ENCODE peak calls at places on chromosomes 16 and 17, in eight cellular contexts. One of them, this sample, is unnamed.

GRCh38 chr16:86751081-86752030 is 173.0 kb downstream of the FOXL1 start:
- DNase-seq in lower leg skin: no peak
- DNase-seq in AG09309: peak
- DNase-seq in colonic mucosa: no peak
- DNase-seq in RWPE2: peak
- DNase-seq in fibroblast of the aortic adventitia: peak
- DNase-seq in hepatocyte: peak
- DNase-seq in adrenal gland: no peak
- DNase-seq in this sample: no peak

GRCh38 chr17:28597606-28598383 is 1.0 kb downstream of the SPAG5 start:
- DNase-seq in fibroblast of the aortic adventitia: no peak
- DNase-seq in colonic mucosa: no peak
- DNase-seq in hepatocyte: no peak
- DNase-seq in lower leg skin: no peak
- DNase-seq in adrenal gland: no peak
- DNase-seq in RWPE2: no peak
- DNase-seq in AG09309: no peak
- DNase-seq in this sample: no peak

GRCh38 chr17:19260958-19261357 is 23.8 kb downstream of the EPN2 start:
- DNase-seq in AG09309: no peak
- DNase-seq in lower leg skin: no peak
- DNase-seq in adrenal gland: no peak
- DNase-seq in fibroblast of the aortic adventitia: no peak
- DNase-seq in colonic mucosa: no peak
- DNase-seq in RWPE2: no peak
- DNase-seq in hepatocyte: no peak
- DNase-seq in this sample: no peak

GRCh38 chr17:47810200-47810821 is 11.3 kb downstream of the OSBPL7 start:
- DNase-seq in fibroblast of the aortic adventitia: peak
- DNase-seq in colonic mucosa: peak
- DNase-seq in adrenal gland: peak
- DNase-seq in lower leg skin: peak
- DNase-seq in hepatocyte: peak
- DNase-seq in RWPE2: peak
- DNase-seq in AG09309: peak
- DNase-seq in this sample: no peak

GRCh38 chr17:55453836-55454557 is 32.4 kb upstream of the MMD start:
- DNase-seq in AG09309: no peak
- DNase-seq in RWPE2: no peak
- DNase-seq in lower leg skin: no peak
- DNase-seq in adrenal gland: no peak
- DNase-seq in colonic mucosa: no peak
- DNase-seq in hepatocyte: no peak
- DNase-seq in fibroblast of the aortic adventitia: no peak
- DNase-seq in this sample: no peak

GRCh38 chr16:610513-611381 is 20.0 kb upstream of the WFIKKN1 start:
- DNase-seq in colonic mucosa: peak
- DNase-seq in RWPE2: no peak
- DNase-seq in hepatocyte: peak
- DNase-seq in AG09309: no peak
- DNase-seq in adrenal gland: peak
- DNase-seq in lower leg skin: no peak
- DNase-seq in fibroblast of the aortic adventitia: no peak
- DNase-seq in this sample: no peak

GRCh38 chr16:50519602-50520001 is 28.6 kb upstream of the NKD1 start:
- DNase-seq in lower leg skin: no peak
- DNase-seq in RWPE2: no peak
- DNase-seq in AG09309: no peak
- DNase-seq in colonic mucosa: no peak
- DNase-seq in hepatocyte: no peak
- DNase-seq in adrenal gland: no peak
- DNase-seq in fibroblast of the aortic adventitia: no peak
- DNase-seq in this sample: no peak

GRCh38 chr17:14515015-14515414 is 214.1 kb downstream of the HS3ST3B1 start:
- DNase-seq in fibroblast of the aortic adventitia: peak
- DNase-seq in adrenal gland: no peak
- DNase-seq in lower leg skin: no peak
- DNase-seq in RWPE2: no peak
- DNase-seq in AG09309: no peak
- DNase-seq in hepatocyte: peak
- DNase-seq in colonic mucosa: no peak
- DNase-seq in this sample: no peak

GRCh38 chr16:71542377-71542776 is 16.2 kb downstream of the CHST4 start:
- DNase-seq in AG09309: no peak
- DNase-seq in adrenal gland: peak
- DNase-seq in hepatocyte: peak
- DNase-seq in colonic mucosa: peak
- DNase-seq in RWPE2: no peak
- DNase-seq in lower leg skin: no peak
- DNase-seq in fibroblast of the aortic adventitia: peak
- DNase-seq in this sample: no peak

GRCh38 chr16:84396537-84397008 is 28.2 kb downstream of the ATP2C2 start:
- DNase-seq in AG09309: no peak
- DNase-seq in adrenal gland: no peak
- DNase-seq in fibroblast of the aortic adventitia: peak
- DNase-seq in hepatocyte: peak
- DNase-seq in lower leg skin: no peak
- DNase-seq in RWPE2: peak
- DNase-seq in colonic mucosa: no peak
- DNase-seq in this sample: no peak

GRCh38 chr16:8972843-8973586 is 9.3 kb upstream of the USP7 start:
- DNase-seq in lower leg skin: no peak
- DNase-seq in colonic mucosa: no peak
- DNase-seq in adrenal gland: no peak
- DNase-seq in hepatocyte: no peak
- DNase-seq in AG09309: no peak
- DNase-seq in fibroblast of the aortic adventitia: peak
- DNase-seq in RWPE2: no peak
- DNase-seq in this sample: no peak

GRCh38 chr17:57834146-57834741 is 15.6 kb downstream of the MRPS23 start:
- DNase-seq in hepatocyte: no peak
- DNase-seq in adrenal gland: peak
- DNase-seq in AG09309: no peak
- DNase-seq in lower leg skin: no peak
- DNase-seq in fibroblast of the aortic adventitia: peak
- DNase-seq in colonic mucosa: no peak
- DNase-seq in RWPE2: no peak
- DNase-seq in this sample: no peak

DNA sequence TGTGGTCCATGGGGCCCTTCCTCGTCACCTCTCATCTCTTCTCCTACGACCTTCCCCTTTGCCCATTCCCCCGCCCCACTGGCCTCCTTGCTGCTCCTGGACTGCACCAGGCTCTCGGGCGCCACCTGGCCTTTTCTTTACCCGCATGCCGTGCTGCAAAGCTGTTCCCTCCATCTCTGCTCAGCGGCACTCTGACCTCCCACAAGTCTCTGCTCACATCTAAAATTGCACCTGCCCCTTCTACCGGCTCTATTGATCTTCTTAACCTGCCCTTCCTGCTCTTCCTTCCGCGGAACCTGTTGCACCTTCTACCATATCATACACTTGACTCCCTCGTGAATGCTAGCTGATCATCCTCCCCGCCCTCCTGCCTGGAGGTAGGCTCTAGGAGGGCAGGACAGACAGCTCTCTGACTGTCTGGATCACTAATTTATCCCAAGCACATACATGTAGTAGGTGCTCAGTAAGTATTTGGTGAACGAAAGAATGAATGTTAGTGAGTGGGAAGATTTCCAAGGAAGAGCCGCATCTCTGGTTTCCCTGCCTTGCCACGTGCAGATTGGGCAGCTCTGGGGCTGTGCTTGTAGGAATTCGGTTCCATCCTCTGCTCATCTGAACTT is 17.3 kb downstream of the DNAH17 start:
- DNase-seq in fibroblast of the aortic adventitia: no peak
- DNase-seq in adrenal gland: no peak
- DNase-seq in hepatocyte: no peak
- DNase-seq in AG09309: no peak
- DNase-seq in colonic mucosa: no peak
- DNase-seq in RWPE2: no peak
- DNase-seq in lower leg skin: no peak
- DNase-seq in this sample: no peak
- TF ChIP-seq CTCF in fibroblast of the aortic adventitia: no peak
- TF ChIP-seq CTCF in adrenal gland: no peak
- TF ChIP-seq CTCF in hepatocyte: no peak
- TF ChIP-seq CTCF in AG09309: no peak
- TF ChIP-seq CTCF in colonic mucosa: peak
- TF ChIP-seq CTCF in RWPE2: peak
- TF ChIP-seq CTCF in lower leg skin: no peak
- TF ChIP-seq CTCF in this sample: no peak

GRCh38 chr17:43832168-43832975 is 574 bp downstream of the MPP3 start:
- DNase-seq in fibroblast of the aortic adventitia: peak
- DNase-seq in adrenal gland: peak
- DNase-seq in hepatocyte: peak
- DNase-seq in RWPE2: peak
- DNase-seq in AG09309: no peak
- DNase-seq in lower leg skin: peak
- DNase-seq in colonic mucosa: peak
- DNase-seq in this sample: no peak
- H3K4me3 ChIP-seq in fibroblast of the aortic adventitia: peak
- H3K4me3 ChIP-seq in adrenal gland: no peak
- H3K4me3 ChIP-seq in hepatocyte: peak
- H3K4me3 ChIP-seq in RWPE2: peak
- H3K4me3 ChIP-seq in AG09309: peak
- H3K4me3 ChIP-seq in lower leg skin: peak
- H3K4me3 ChIP-seq in colonic mucosa: peak
- H3K4me3 ChIP-seq in this sample: no peak

DNA sequence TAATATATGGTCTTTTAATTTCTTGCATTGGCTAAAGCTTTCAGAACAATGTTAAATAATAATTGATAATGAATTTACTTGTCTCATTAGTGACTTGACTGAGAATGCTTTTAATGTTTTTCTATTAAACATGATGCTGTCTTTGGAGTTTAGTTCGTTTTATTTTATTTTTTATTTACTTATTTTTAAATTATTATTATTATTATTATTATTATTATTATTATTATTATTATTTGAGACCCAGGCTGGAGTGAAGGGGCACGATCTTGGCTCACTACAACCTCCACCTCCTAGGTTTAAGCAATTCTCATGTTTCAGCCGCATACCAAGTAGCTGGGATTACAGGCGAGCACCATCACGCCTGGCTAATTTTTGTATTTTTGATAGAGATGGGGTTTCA is 4.4 kb downstream of the OR3A3 start:
- DNase-seq in lower leg skin: no peak
- DNase-seq in hepatocyte: no peak
- DNase-seq in AG09309: no peak
- DNase-seq in fibroblast of the aortic adventitia: no peak
- DNase-seq in colonic mucosa: no peak
- DNase-seq in adrenal gland: no peak
- DNase-seq in RWPE2: no peak
- DNase-seq in this sample: no peak
- TF ChIP-seq CTCF in lower leg skin: no peak
- TF ChIP-seq CTCF in hepatocyte: no peak
- TF ChIP-seq CTCF in AG09309: no peak
- TF ChIP-seq CTCF in fibroblast of the aortic adventitia: no peak
- TF ChIP-seq CTCF in colonic mucosa: no peak
- TF ChIP-seq CTCF in adrenal gland: no peak
- TF ChIP-seq CTCF in RWPE2: no peak
- TF ChIP-seq CTCF in this sample: no peak

GRCh38 chr17:2238432-2239169 is 65.0 kb downstream of the SMG6 start:
- DNase-seq in AG09309: no peak
- DNase-seq in RWPE2: no peak
- DNase-seq in hepatocyte: no peak
- DNase-seq in lower leg skin: no peak
- DNase-seq in colonic mucosa: no peak
- DNase-seq in adrenal gland: peak
- DNase-seq in fibroblast of the aortic adventitia: no peak
- DNase-seq in this sample: peak
- H3K4me3 ChIP-seq in AG09309: no peak
- H3K4me3 ChIP-seq in RWPE2: no peak
- H3K4me3 ChIP-seq in hepatocyte: no peak
- H3K4me3 ChIP-seq in lower leg skin: no peak
- H3K4me3 ChIP-seq in colonic mucosa: no peak
- H3K4me3 ChIP-seq in adrenal gland: no peak
- H3K4me3 ChIP-seq in fibroblast of the aortic adventitia: peak
- H3K4me3 ChIP-seq in this sample: peak

DNA sequence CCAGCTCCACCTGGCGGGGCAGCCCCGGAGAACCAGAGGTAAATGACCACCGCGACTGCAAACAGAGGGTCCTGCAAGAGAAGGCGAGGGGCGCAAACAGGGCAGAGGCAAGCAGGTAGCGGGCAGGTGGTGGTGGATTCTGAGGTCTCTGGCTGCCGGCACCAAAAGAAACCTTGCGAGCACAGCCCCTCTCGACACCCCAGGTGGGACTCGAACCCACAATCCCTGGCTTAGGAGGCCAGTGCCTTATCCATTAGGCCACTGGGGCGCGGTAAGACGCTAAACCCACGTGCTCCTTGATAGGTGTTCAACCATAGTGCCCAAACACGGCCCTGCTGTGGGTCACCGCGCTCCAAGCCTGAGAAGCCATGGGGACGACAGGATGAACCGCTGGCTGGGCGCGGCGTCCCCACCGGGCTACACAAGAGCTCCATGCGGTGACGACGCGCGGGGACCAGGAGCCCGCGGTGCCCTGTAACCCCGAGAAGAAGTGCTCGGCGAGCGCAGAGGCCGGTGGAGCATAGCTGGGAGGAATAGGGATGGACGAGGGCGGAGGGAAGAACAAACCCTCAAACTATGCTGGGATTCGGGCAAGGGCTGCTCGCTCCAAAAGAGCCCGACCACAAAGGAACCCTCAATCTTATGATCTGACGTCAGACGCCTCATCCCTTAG is 12.4 kb downstream of the ATP5PD start:
- DNase-seq in RWPE2: peak
- DNase-seq in AG09309: no peak
- DNase-seq in colonic mucosa: peak
- DNase-seq in hepatocyte: peak
- DNase-seq in fibroblast of the aortic adventitia: peak
- DNase-seq in lower leg skin: peak
- DNase-seq in adrenal gland: peak
- DNase-seq in this sample: peak
- TF ChIP-seq CTCF in RWPE2: peak
- TF ChIP-seq CTCF in AG09309: peak
- TF ChIP-seq CTCF in colonic mucosa: no peak
- TF ChIP-seq CTCF in hepatocyte: peak
- TF ChIP-seq CTCF in fibroblast of the aortic adventitia: peak
- TF ChIP-seq CTCF in lower leg skin: no peak
- TF ChIP-seq CTCF in adrenal gland: peak
- TF ChIP-seq CTCF in this sample: peak

GRCh38 chr17:75549246-75550138 is 24.0 kb downstream of the LLGL2 start:
- DNase-seq in lower leg skin: no peak
- DNase-seq in adrenal gland: no peak
- DNase-seq in hepatocyte: peak
- DNase-seq in fibroblast of the aortic adventitia: no peak
- DNase-seq in RWPE2: peak
- DNase-seq in colonic mucosa: peak
- DNase-seq in AG09309: no peak
- DNase-seq in this sample: no peak
- H3K4me3 ChIP-seq in lower leg skin: no peak
- H3K4me3 ChIP-seq in adrenal gland: no peak
- H3K4me3 ChIP-seq in hepatocyte: no peak
- H3K4me3 ChIP-seq in fibroblast of the aortic adventitia: no peak
- H3K4me3 ChIP-seq in RWPE2: no peak
- H3K4me3 ChIP-seq in colonic mucosa: no peak
- H3K4me3 ChIP-seq in AG09309: no peak
- H3K4me3 ChIP-seq in this sample: no peak